ENCODE peak calls at places on chromosomes 1 and 21, in six cellular contexts. One of them, this sample, is unnamed.

GRCh38 chr1:212983482-212983881 is 32.2 kb downstream of the ANGEL2 start:
- DNase-seq in T-helper 1 cell: no peak
- DNase-seq in endothelial cell: no peak
- DNase-seq in right cardiac atrium: no peak
- DNase-seq in Caki2: no peak
- DNase-seq in GM23248: no peak
- DNase-seq in this sample: no peak

GRCh38 chr1:240194120-240194519 is 102.4 kb downstream of the FMN2 start:
- DNase-seq in endothelial cell: no peak
- DNase-seq in Caki2: no peak
- DNase-seq in GM23248: peak
- DNase-seq in right cardiac atrium: no peak
- DNase-seq in T-helper 1 cell: no peak
- DNase-seq in this sample: no peak

GRCh38 chr1:221708076-221708571 is 33.8 kb downstream of the DUSP10 start:
- DNase-seq in right cardiac atrium: no peak
- DNase-seq in Caki2: no peak
- DNase-seq in endothelial cell: no peak
- DNase-seq in T-helper 1 cell: peak
- DNase-seq in GM23248: peak
- DNase-seq in this sample: peak

GRCh38 chr21:17512245-17513213 is at the start of gene CXADR:
- DNase-seq in endothelial cell: peak
- DNase-seq in GM23248: peak
- DNase-seq in right cardiac atrium: peak
- DNase-seq in T-helper 1 cell: peak
- DNase-seq in Caki2: peak
- DNase-seq in this sample: peak

GRCh38 chr1:69523032-69523431 is 44.7 kb upstream of the LRRC7 start:
- DNase-seq in endothelial cell: no peak
- DNase-seq in Caki2: no peak
- DNase-seq in right cardiac atrium: no peak
- DNase-seq in T-helper 1 cell: no peak
- DNase-seq in GM23248: peak
- DNase-seq in this sample: no peak

GRCh38 chr1:224513383-224513782 is 78.8 kb upstream of the WDR26 start:
- DNase-seq in GM23248: no peak
- DNase-seq in right cardiac atrium: no peak
- DNase-seq in endothelial cell: no peak
- DNase-seq in T-helper 1 cell: no peak
- DNase-seq in Caki2: no peak
- DNase-seq in this sample: no peak

GRCh38 chr21:44267655-44268142 is 6.0 kb upstream of the DNMT3L start:
- DNase-seq in endothelial cell: no peak
- DNase-seq in right cardiac atrium: no peak
- DNase-seq in T-helper 1 cell: peak
- DNase-seq in GM23248: no peak
- DNase-seq in Caki2: no peak
- DNase-seq in this sample: no peak

GRCh38 chr1:226670062-226670461 is 69.0 kb downstream of the ITPKB start:
- DNase-seq in GM23248: no peak
- DNase-seq in right cardiac atrium: no peak
- DNase-seq in Caki2: no peak
- DNase-seq in endothelial cell: no peak
- DNase-seq in T-helper 1 cell: no peak
- DNase-seq in this sample: no peak

GRCh38 chr1:165644064-165644735 is 13.2 kb downstream of the MGST3 start:
- DNase-seq in GM23248: peak
- DNase-seq in right cardiac atrium: no peak
- DNase-seq in Caki2: no peak
- DNase-seq in endothelial cell: no peak
- DNase-seq in T-helper 1 cell: peak
- DNase-seq in this sample: no peak

GRCh38 chr1:6002714-6003501 is 10.7 kb upstream of the NPHP4 start:
- DNase-seq in Caki2: no peak
- DNase-seq in endothelial cell: no peak
- DNase-seq in right cardiac atrium: peak
- DNase-seq in GM23248: no peak
- DNase-seq in T-helper 1 cell: no peak
- DNase-seq in this sample: no peak

GRCh38 chr1:11691302-11691914 is at the start of gene DRAXIN:
- DNase-seq in right cardiac atrium: no peak
- DNase-seq in GM23248: peak
- DNase-seq in endothelial cell: no peak
- DNase-seq in T-helper 1 cell: no peak
- DNase-seq in Caki2: no peak
- DNase-seq in this sample: no peak

GRCh38 chr21:26769613-26770188 is 75.5 kb downstream of the ADAMTS1 start:
- DNase-seq in right cardiac atrium: no peak
- DNase-seq in Caki2: no peak
- DNase-seq in T-helper 1 cell: no peak
- DNase-seq in endothelial cell: peak
- DNase-seq in GM23248: peak
- DNase-seq in this sample: no peak

GRCh38 chr21:27268290-27268689 is 301.4 kb upstream of the ADAMTS5 start:
- DNase-seq in T-helper 1 cell: no peak
- DNase-seq in right cardiac atrium: no peak
- DNase-seq in endothelial cell: no peak
- DNase-seq in GM23248: peak
- DNase-seq in Caki2: peak
- DNase-seq in this sample: no peak

GRCh38 chr1:58907398-58907797 is 123.6 kb upstream of the JUN start:
- DNase-seq in GM23248: no peak
- DNase-seq in Caki2: no peak
- DNase-seq in endothelial cell: no peak
- DNase-seq in T-helper 1 cell: no peak
- DNase-seq in right cardiac atrium: no peak
- DNase-seq in this sample: no peak

GRCh38 chr1:88454781-88455180 is 229.3 kb upstream of the PKN2 start:
- DNase-seq in endothelial cell: no peak
- DNase-seq in T-helper 1 cell: no peak
- DNase-seq in right cardiac atrium: no peak
- DNase-seq in Caki2: no peak
- DNase-seq in GM23248: no peak
- DNase-seq in this sample: no peak

GRCh38 chr1:161193561-161194235 is 5.2 kb downstream of the ADAMTS4 start:
- DNase-seq in GM23248: no peak
- DNase-seq in Caki2: no peak
- DNase-seq in right cardiac atrium: peak
- DNase-seq in endothelial cell: no peak
- DNase-seq in T-helper 1 cell: no peak
- DNase-seq in this sample: no peak

GRCh38 chr1:2840036-2840809 is 38.7 kb upstream of the TTC34 start:
- DNase-seq in GM23248: no peak
- DNase-seq in right cardiac atrium: no peak
- DNase-seq in Caki2: no peak
- DNase-seq in T-helper 1 cell: peak
- DNase-seq in endothelial cell: peak
- DNase-seq in this sample: peak

GRCh38 chr1:179953974-179954493 is 576 bp upstream of the CEP350 start:
- DNase-seq in T-helper 1 cell: peak
- DNase-seq in Caki2: no peak
- DNase-seq in right cardiac atrium: no peak
- DNase-seq in endothelial cell: peak
- DNase-seq in GM23248: peak
- DNase-seq in this sample: no peak

GRCh38 chr1:113455374-113455773 is 65.1 kb downstream of the MAGI3 start:
- DNase-seq in T-helper 1 cell: no peak
- DNase-seq in endothelial cell: no peak
- DNase-seq in right cardiac atrium: no peak
- DNase-seq in Caki2: no peak
- DNase-seq in GM23248: no peak
- DNase-seq in this sample: no peak

GRCh38 chr1:22983944-22984343 is 11.3 kb upstream of the LACTBL1 start:
- DNase-seq in T-helper 1 cell: no peak
- DNase-seq in endothelial cell: no peak
- DNase-seq in Caki2: no peak
- DNase-seq in right cardiac atrium: no peak
- DNase-seq in GM23248: no peak
- DNase-seq in this sample: no peak

GRCh38 chr1:9892563-9893528 is 17.2 kb downstream of the CTNNBIP1 start:
- DNase-seq in Caki2: peak
- DNase-seq in endothelial cell: no peak
- DNase-seq in GM23248: peak
- DNase-seq in T-helper 1 cell: no peak
- DNase-seq in right cardiac atrium: no peak
- DNase-seq in this sample: no peak

GRCh38 chr1:203906932-203907331 is 45.5 kb downstream of the SNRPE start:
- DNase-seq in GM23248: peak
- DNase-seq in Caki2: peak
- DNase-seq in right cardiac atrium: no peak
- DNase-seq in endothelial cell: no peak
- DNase-seq in T-helper 1 cell: no peak
- DNase-seq in this sample: no peak

GRCh38 chr1:40951943-40952743 is 27.4 kb upstream of the CTPS1 start:
- DNase-seq in T-helper 1 cell: peak
- DNase-seq in endothelial cell: peak
- DNase-seq in Caki2: peak
- DNase-seq in GM23248: peak
- DNase-seq in right cardiac atrium: peak
- DNase-seq in this sample: peak

GRCh38 chr1:206518743-206519142 is 11.4 kb downstream of the RASSF5 start:
- DNase-seq in right cardiac atrium: no peak
- DNase-seq in GM23248: no peak
- DNase-seq in Caki2: no peak
- DNase-seq in T-helper 1 cell: no peak
- DNase-seq in endothelial cell: no peak
- DNase-seq in this sample: no peak

GRCh38 chr1:235299514-235299858 is 28.5 kb downstream of the ARID4B start:
- DNase-seq in T-helper 1 cell: no peak
- DNase-seq in endothelial cell: no peak
- DNase-seq in GM23248: no peak
- DNase-seq in right cardiac atrium: no peak
- DNase-seq in Caki2: no peak
- DNase-seq in this sample: no peak

GRCh38 chr1:201535778-201536245 is 3.1 kb upstream of the NAV1 start:
- DNase-seq in right cardiac atrium: no peak
- DNase-seq in endothelial cell: no peak
- DNase-seq in Caki2: no peak
- DNase-seq in GM23248: peak
- DNase-seq in T-helper 1 cell: no peak
- DNase-seq in this sample: no peak

GRCh38 chr1:166920561-166921475 is 44.8 kb upstream of the TADA1 start:
- DNase-seq in Caki2: no peak
- DNase-seq in endothelial cell: peak
- DNase-seq in right cardiac atrium: peak
- DNase-seq in GM23248: peak
- DNase-seq in T-helper 1 cell: no peak
- DNase-seq in this sample: no peak

GRCh38 chr1:6329392-6329791 is 64.2 kb downstream of the ACOT7 start:
- DNase-seq in endothelial cell: no peak
- DNase-seq in right cardiac atrium: no peak
- DNase-seq in Caki2: no peak
- DNase-seq in T-helper 1 cell: no peak
- DNase-seq in GM23248: peak
- DNase-seq in this sample: no peak

GRCh38 chr1:31238986-31239613 is 587 bp downstream of the NKAIN1 start:
- DNase-seq in endothelial cell: peak
- DNase-seq in right cardiac atrium: no peak
- DNase-seq in GM23248: peak
- DNase-seq in Caki2: peak
- DNase-seq in T-helper 1 cell: no peak
- DNase-seq in this sample: no peak

GRCh38 chr1:225872075-225872430 is 10.1 kb downstream of the TMEM63A start:
- DNase-seq in endothelial cell: no peak
- DNase-seq in right cardiac atrium: no peak
- DNase-seq in T-helper 1 cell: no peak
- DNase-seq in Caki2: no peak
- DNase-seq in GM23248: peak
- DNase-seq in this sample: no peak

GRCh38 chr1:54277451-54278355 is 77.7 kb downstream of the MRPL37 start:
- DNase-seq in endothelial cell: no peak
- DNase-seq in right cardiac atrium: no peak
- DNase-seq in Caki2: no peak
- DNase-seq in T-helper 1 cell: peak
- DNase-seq in GM23248: no peak
- DNase-seq in this sample: no peak

GRCh38 chr1:27589841-27590426 is 14.0 kb downstream of the AHDC1 start:
- DNase-seq in T-helper 1 cell: no peak
- DNase-seq in endothelial cell: no peak
- DNase-seq in right cardiac atrium: peak
- DNase-seq in Caki2: peak
- DNase-seq in GM23248: no peak
- DNase-seq in this sample: no peak

GRCh38 chr1:221783936-221784335 is 42.0 kb upstream of the DUSP10 start:
- DNase-seq in endothelial cell: no peak
- DNase-seq in GM23248: no peak
- DNase-seq in Caki2: no peak
- DNase-seq in T-helper 1 cell: peak
- DNase-seq in right cardiac atrium: no peak
- DNase-seq in this sample: no peak

GRCh38 chr1:67192902-67193301 is 26.6 kb downstream of the IL23R start:
- DNase-seq in GM23248: no peak
- DNase-seq in T-helper 1 cell: peak
- DNase-seq in endothelial cell: no peak
- DNase-seq in right cardiac atrium: no peak
- DNase-seq in Caki2: no peak
- DNase-seq in this sample: no peak

GRCh38 chr21:29386803-29387202 is 88.1 kb downstream of the BACH1 start:
- DNase-seq in endothelial cell: no peak
- DNase-seq in T-helper 1 cell: no peak
- DNase-seq in Caki2: no peak
- DNase-seq in right cardiac atrium: no peak
- DNase-seq in GM23248: no peak
- DNase-seq in this sample: no peak

GRCh38 chr1:52752427-52752826 is 26.2 kb downstream of the ZYG11B start:
- DNase-seq in endothelial cell: no peak
- DNase-seq in GM23248: peak
- DNase-seq in right cardiac atrium: no peak
- DNase-seq in Caki2: no peak
- DNase-seq in T-helper 1 cell: no peak
- DNase-seq in this sample: no peak

GRCh38 chr1:155174334-155175280 is 958 bp downstream of the TRIM46 start:
- DNase-seq in T-helper 1 cell: peak
- DNase-seq in Caki2: no peak
- DNase-seq in endothelial cell: peak
- DNase-seq in GM23248: peak
- DNase-seq in right cardiac atrium: no peak
- DNase-seq in this sample: peak

GRCh38 chr1:2267051-2267830 is 39.1 kb downstream of the SKI start:
- DNase-seq in T-helper 1 cell: no peak
- DNase-seq in endothelial cell: no peak
- DNase-seq in Caki2: no peak
- DNase-seq in right cardiac atrium: peak
- DNase-seq in GM23248: no peak
- DNase-seq in this sample: no peak

GRCh38 chr1:111720274-111720976 is 18.8 kb downstream of the INKA2 start:
- DNase-seq in T-helper 1 cell: no peak
- DNase-seq in endothelial cell: no peak
- DNase-seq in right cardiac atrium: peak
- DNase-seq in GM23248: no peak
- DNase-seq in Caki2: no peak
- DNase-seq in this sample: no peak